ENCODE peak calls at places on chromosome 22, in eight cellular contexts. A is fibroblast of lung, P is H1, D is fibroblast of pulmonary artery, U is neural progenitor cell, I is lower lobe of right lung, Y is GM13977, M is ovary. L is an unnamed sample.

GRCh38 chr22:25919452-25919851 is 177.5 kb downstream of the MYO18B start:
- DNase-seq in A (no peak), P (no peak), D (no peak), U (no peak), I (no peak), Y (no peak), M (no peak), L (no peak)

GRCh38 chr22:24578355-24579241 is 14.3 kb downstream of the LRRC75B start:
- DNase-seq in A (no peak), P (no peak), D (no peak), U (no peak), I (no peak), Y (no peak), M (no peak), L (no peak)

GRCh38 chr22:19419464-19420178 is 11.9 kb downstream of the HIRA start:
- DNase-seq in A (no peak), P (no peak), D (peak; percentile 28), U (no peak), I (no peak), Y (peak; percentile 69), M (no peak), L (no peak)

GRCh38 chr22:19974233-19974861 is 32.7 kb upstream of the TXNRD2 start:
- DNase-seq in A (peak; percentile 79), P (peak; percentile 90), D (peak; percentile 65), U (peak; percentile 92), I (peak; percentile 66), Y (peak; percentile 88), M (peak; percentile 36), L (peak; percentile 51)

GRCh38 chr22:19772673-19773469 is 12.3 kb downstream of the TBX1 start:
- DNase-seq in A (no peak), P (no peak), D (no peak), U (no peak), I (peak; percentile 48), Y (no peak), M (no peak), L (no peak)

GRCh38 chr22:20027966-20028854 is 7.3 kb downstream of the TANGO2 start:
- DNase-seq in A (no peak), P (no peak), D (peak; percentile 37), U (no peak), I (no peak), Y (no peak), M (no peak), L (peak; percentile 25)

GRCh38 chr22:49712195-49712791 is 115.4 kb downstream of the BRD1 start:
- DNase-seq in A (peak; percentile 7), P (peak; percentile 84), D (peak; percentile 13), U (peak; percentile 80), I (no peak), Y (no peak), M (no peak), L (no peak)

GRCh38 chr22:32695451-32695891 is 106.0 kb upstream of the TIMP3 start:
- DNase-seq in A (peak; percentile 72), P (no peak), D (peak; percentile 54), U (no peak), I (no peak), Y (no peak), M (no peak), L (no peak)

GRCh38 chr22:46734830-46735453 is 3.1 kb downstream of the CERK start:
- DNase-seq in A (no peak), P (no peak), D (no peak), U (no peak), I (peak; percentile 79), Y (peak; percentile 69), M (no peak), L (no peak)

GRCh38 chr22:47460870-47461269 is 698.4 kb downstream of the TBC1D22A start:
- DNase-seq in A (no peak), P (no peak), D (no peak), U (no peak), I (no peak), Y (no peak), M (no peak), L (no peak)

GRCh38 chr22:37197451-37198289 is 9.6 kb upstream of the C1QTNF6 start:
- DNase-seq in A (peak; percentile 89), P (no peak), D (peak; percentile 77), U (no peak), I (peak; percentile 71), Y (no peak), M (peak; percentile 66), L (peak; percentile 9)

GRCh38 chr22:23495614-23496444 is 84.3 kb downstream of the IGLL1 start:
- DNase-seq in A (no peak), P (peak; percentile 39), D (no peak), U (no peak), I (no peak), Y (no peak), M (no peak), L (no peak)

GRCh38 chr22:40404251-40405177 is 34.1 kb downstream of the SGSM3 start:
- DNase-seq in A (no peak), P (no peak), D (no peak), U (no peak), I (peak; percentile 20), Y (no peak), M (no peak), L (no peak)

GRCh38 chr22:40407021-40407761 is 36.8 kb downstream of the SGSM3 start:
- DNase-seq in A (no peak), P (no peak), D (no peak), U (no peak), I (peak; percentile 44), Y (no peak), M (no peak), L (no peak)

GRCh38 chr22:40406063-40406890 is 35.9 kb downstream of the SGSM3 start:
- DNase-seq in A (no peak), P (no peak), D (no peak), U (no peak), I (peak; percentile 25), Y (no peak), M (no peak), L (no peak)

GRCh38 chr22:40403651-40404050 is 33.3 kb downstream of the SGSM3 start:
- DNase-seq in A (no peak), P (no peak), D (no peak), U (no peak), I (peak; percentile 16), Y (no peak), M (no peak), L (no peak)

GRCh38 chr22:40405178-40406062 is 35.0 kb downstream of the SGSM3 start:
- DNase-seq in A (no peak), P (no peak), D (no peak), U (no peak), I (peak; percentile 44), Y (no peak), M (no peak), L (no peak)
- TF ChIP-seq CTCF in A (no peak), P (no peak), D (no peak), U (no peak), I (no peak), Y (no peak), M (no peak), L (no peak)

GRCh38 chr22:45552580-45553332 is 50.1 kb downstream of the FBLN1 start:
- DNase-seq in A (peak; percentile 97), P (no peak), D (peak; percentile 87), U (peak; percentile 45), I (peak; percentile 82), Y (no peak), M (peak; percentile 85), L (peak; percentile 56)
- TF ChIP-seq CTCF in A (peak; percentile 42), P (peak; percentile 37), D (peak; percentile 45), U (peak; percentile 23), I (peak; percentile 27), Y (no peak), M (peak; percentile 17), L (no peak)

GRCh38 chr22:39646614-39647210 is 76.2 kb downstream of the CACNA1I start:
- DNase-seq in A (no peak), P (no peak), D (no peak), U (no peak), I (no peak), Y (no peak), M (no peak), L (no peak)
- TF ChIP-seq CTCF in A (no peak), P (no peak), D (no peak), U (no peak), I (no peak), Y (no peak), M (no peak), L (no peak)

GRCh38 chr22:22357024-22357868 is 112.7 kb downstream of the VPREB1 start:
- DNase-seq in A (peak; percentile 23), P (peak; percentile 94), D (peak; percentile 66), U (peak; percentile 91), I (peak; percentile 74), Y (peak; percentile 92), M (peak; percentile 75), L (peak; percentile 92)
- TF ChIP-seq CTCF in A (peak; percentile 46), P (peak; percentile 76), D (peak; percentile 75), U (peak; percentile 74), I (peak; percentile 58), Y (peak; percentile 63), M (peak; percentile 41), L (peak; percentile 81)

GRCh38 chr22:31628969-31629723 is 32.9 kb downstream of the PISD start:
- DNase-seq in A (no peak), P (no peak), D (no peak), U (no peak), I (peak; percentile 20), Y (no peak), M (no peak), L (no peak)
- TF ChIP-seq CTCF in A (no peak), P (peak; percentile 50), D (no peak), U (peak; percentile 12), I (no peak), Y (no peak), M (no peak), L (no peak)

GRCh38 chr22:41830174-41830573 is 2.7 kb upstream of the SREBF2 start:
- DNase-seq in A (no peak), P (no peak), D (no peak), U (no peak), I (no peak), Y (no peak), M (no peak), L (no peak)
- TF ChIP-seq CTCF in A (no peak), P (peak; percentile 55), D (no peak), U (peak; percentile 24), I (no peak), Y (peak; percentile 8), M (no peak), L (no peak)

L was measured in glutamatergic neuron.